ENCODE peak calls at places on chromosome 13, in five cellular contexts. T is GM23248, O is T-helper 2 cell, V is fibroblast of the conjunctiva, F is kidney. G is an unnamed sample.

GRCh38 chr13:75550159-75550567 is 572 bp downstream of the UCHL3 start:
- DNase-seq in V (peak), T (peak), F (no peak), O (no peak), G (no peak)

GRCh38 chr13:95783747-95784146 is 106.8 kb downstream of the DNAJC3 start:
- DNase-seq in T (no peak), O (no peak), V (no peak), F (no peak), G (no peak)

GRCh38 chr13:51456510-51456909 is 3.7 kb upstream of the INTS6 start:
- DNase-seq in O (no peak), T (no peak), F (peak), V (no peak), G (no peak)

GRCh38 chr13:95438297-95438696 is 114.2 kb upstream of the CLDN10 start:
- DNase-seq in T (no peak), F (no peak), O (no peak), V (no peak), G (no peak)

GRCh38 chr13:81089758-81090157 is 748.8 kb upstream of the SPRY2 start:
- DNase-seq in O (no peak), V (no peak), T (no peak), F (no peak), G (no peak)

GRCh38 chr13:103883152-103883551 is 816.9 kb upstream of the SLC10A2 start:
- DNase-seq in O (no peak), F (peak), T (peak), V (peak), G (peak)

GRCh38 chr13:62171697-62172096 is 756.0 kb upstream of the PCDH20 start:
- DNase-seq in V (no peak), F (no peak), T (no peak), O (no peak), G (no peak)

GRCh38 chr13:26772531-26772930 is 11.9 kb upstream of the GPR12 start:
- DNase-seq in V (no peak), O (no peak), F (no peak), T (no peak), G (no peak)

GRCh38 chr13:93169980-93170379 is 56.6 kb upstream of the GPC6 start:
- DNase-seq in O (no peak), F (no peak), T (peak), V (no peak), G (peak)

GRCh38 chr13:32594339-32594738 is 8.1 kb downstream of the PDS5B start:
- DNase-seq in T (peak), F (no peak), V (no peak), O (no peak), G (no peak)

GRCh38 chr13:99376924-99377323 is 69.7 kb upstream of the GPR183 start:
- DNase-seq in F (no peak), T (no peak), V (no peak), O (no peak), G (no peak)

GRCh38 chr13:110820311-110820710 is 94.6 kb downstream of the ANKRD10 start:
- DNase-seq in O (no peak), T (no peak), F (no peak), V (no peak), G (no peak)

GRCh38 chr13:104592545-104593250 is 1526.5 kb upstream of the SLC10A2 start:
- DNase-seq in T (no peak), O (no peak), F (no peak), V (no peak), G (no peak)

GRCh38 chr13:76735641-76736040 is 150.6 kb downstream of the KCTD12 start:
- DNase-seq in T (no peak), O (no peak), V (no peak), F (no peak), G (no peak)

GRCh38 chr13:99226493-99226892 is 25.8 kb downstream of the UBAC2 start:
- DNase-seq in T (no peak), F (no peak), O (no peak), V (no peak), G (no peak)

GRCh38 chr13:40026174-40026585 is 370.7 kb downstream of the COG6 start:
- DNase-seq in O (peak), V (no peak), F (no peak), T (no peak), G (no peak)

GRCh38 chr13:91454666-91455065 is 56.2 kb downstream of the GPC5 start:
- DNase-seq in O (no peak), F (no peak), T (no peak), V (no peak), G (no peak)

GRCh38 chr13:39144391-39144790 is 106.1 kb downstream of the NHLRC3 start:
- DNase-seq in V (no peak), T (no peak), F (no peak), O (no peak), G (no peak)

GRCh38 chr13:110301083-110301482 is 5.9 kb downstream of the COL4A1 start:
- DNase-seq in F (no peak), T (no peak), V (no peak), O (no peak), G (no peak)

GRCh38 chr13:37138917-37139316 is 33.5 kb upstream of the CSNK1A1L start:
- DNase-seq in O (no peak), T (peak), V (no peak), F (no peak), G (no peak)

GRCh38 chr13:108494991-108495661 is 134.3 kb upstream of the MYO16 start:
- DNase-seq in F (no peak), O (no peak), V (no peak), T (no peak), G (no peak)

GRCh38 chr13:45472171-45472705 is 7.5 kb downstream of the COG3 start:
- DNase-seq in V (no peak), T (no peak), F (no peak), O (no peak), G (no peak)

GRCh38 chr13:41564046-41564445 is 106.7 kb downstream of the RGCC start:
- DNase-seq in V (no peak), F (no peak), T (no peak), O (no peak), G (no peak)

GRCh38 chr13:38046049-38046376 is 176.4 kb upstream of the TRPC4 start:
- DNase-seq in T (no peak), O (no peak), F (no peak), V (no peak), G (no peak)

GRCh38 chr13:23667750-23668149 is 97.5 kb downstream of the TNFRSF19 start:
- DNase-seq in V (no peak), T (no peak), O (no peak), F (no peak), G (no peak)

GRCh38 chr13:22926176-22927007 is 254.4 kb upstream of the SGCG start:
- DNase-seq in T (peak), F (peak), O (no peak), V (peak), G (no peak)

GRCh38 chr13:44259045-44260042 is 114.3 kb upstream of the SERP2 start:
- DNase-seq in F (no peak), O (peak), T (peak), V (no peak), G (no peak)

G was measured in AG09309.